ENCODE peak calls at places on chromosomes 5 and 9, in six cellular contexts. H is K562, C is A549, J is GM12878, D is transverse colon, E is tibial nerve. G is an unnamed sample. For H3K4me1, the result is how much of the 10 kb centered on the place peaks cover.

GRCh38 chr9:109194157-109194556 is 27.1 kb upstream of the FRRS1L start:
- DNase-seq in H (no peak), C (no peak), J (no peak), D (no peak), E (no peak), G (no peak)

GRCh38 chr5:111135946-111136345 is 43.8 kb downstream of the WDR36 start:
- DNase-seq in H (no peak), C (no peak), J (no peak), D (no peak), E (no peak), G (no peak)

GRCh38 chr9:92543972-92544371 is 8.2 kb upstream of the ECM2 start:
- DNase-seq in H (no peak), C (no peak), J (no peak), D (no peak), E (no peak), G (no peak)

GRCh38 chr9:7536310-7536939 is 263.2 kb downstream of the DMAC1 start:
- DNase-seq in H (peak), C (peak), J (no peak), D (peak), E (peak), G (no peak)

GRCh38 chr5:1055896-1056610 is 47.5 kb downstream of the NKD2 start:
- DNase-seq in H (no peak), C (no peak), J (no peak), D (no peak), E (no peak), G (no peak)

GRCh38 chr5:141841781-141842180 is 36.4 kb downstream of the PCDH1 start:
- DNase-seq in H (no peak), C (no peak), J (no peak), D (peak), E (no peak), G (no peak)

GRCh38 chr5:893137-893506 is 438 bp downstream of the TRIP13 start:
- DNase-seq in H (peak), C (no peak), J (no peak), D (no peak), E (no peak), G (no peak)

GRCh38 chr9:109975574-109976327 is 195.8 kb downstream of the PALM2AKAP2 start:
- DNase-seq in H (no peak), C (no peak), J (no peak), D (no peak), E (no peak), G (no peak)

GRCh38 chr9:133248722-133249295 is 26.2 kb downstream of the ABO start:
- DNase-seq in H (no peak), C (no peak), J (no peak), D (no peak), E (no peak), G (no peak)

GRCh38 chr9:124137009-124137943 is 120.5 kb upstream of the NEK6 start:
- DNase-seq in H (no peak), C (no peak), J (peak), D (peak), E (no peak), G (no peak)

GRCh38 chr9:37271679-37272078 is 150.8 kb upstream of the GRHPR start:
- DNase-seq in H (no peak), C (no peak), J (no peak), D (no peak), E (no peak), G (no peak)

GRCh38 chr5:115309751-115310370 is 13.4 kb upstream of the CCDC112 start:
- DNase-seq in H (no peak), C (no peak), J (no peak), D (no peak), E (no peak), G (no peak)

GRCh38 chr5:7894860-7895259 is 25.9 kb downstream of the MTRR start:
- DNase-seq in H (no peak), C (no peak), J (no peak), D (no peak), E (no peak), G (no peak)

GRCh38 chr9:2486988-2487387 is 134.6 kb upstream of the VLDLR start:
- DNase-seq in H (no peak), C (no peak), J (no peak), D (no peak), E (no peak), G (no peak)

GRCh38 chr5:998276-998974 is 10.2 kb upstream of the NKD2 start:
- DNase-seq in H (no peak), C (no peak), J (no peak), D (no peak), E (no peak), G (no peak)

GRCh38 chr5:37557734-37558293 is 178.7 kb downstream of the WDR70 start:
- DNase-seq in H (no peak), C (no peak), J (no peak), D (no peak), E (no peak), G (no peak)

GRCh38 chr5:136192526-136193395 is at the start of gene SMIM32:
- DNase-seq in H (no peak), C (no peak), J (no peak), D (peak), E (no peak), G (no peak)

GRCh38 chr5:154370730-154371334 is 75.0 kb upstream of the SAP30L start:
- DNase-seq in H (no peak), C (no peak), J (no peak), D (no peak), E (no peak), G (no peak)

GRCh38 chr5:104540448-104540847 is 977.9 kb upstream of the NUDT12 start:
- DNase-seq in H (no peak), C (no peak), J (no peak), D (peak), E (no peak), G (peak)

GRCh38 chr5:104538835-104539234 is 976.2 kb upstream of the NUDT12 start:
- DNase-seq in H (no peak), C (no peak), J (no peak), D (no peak), E (no peak), G (no peak)

DNA sequence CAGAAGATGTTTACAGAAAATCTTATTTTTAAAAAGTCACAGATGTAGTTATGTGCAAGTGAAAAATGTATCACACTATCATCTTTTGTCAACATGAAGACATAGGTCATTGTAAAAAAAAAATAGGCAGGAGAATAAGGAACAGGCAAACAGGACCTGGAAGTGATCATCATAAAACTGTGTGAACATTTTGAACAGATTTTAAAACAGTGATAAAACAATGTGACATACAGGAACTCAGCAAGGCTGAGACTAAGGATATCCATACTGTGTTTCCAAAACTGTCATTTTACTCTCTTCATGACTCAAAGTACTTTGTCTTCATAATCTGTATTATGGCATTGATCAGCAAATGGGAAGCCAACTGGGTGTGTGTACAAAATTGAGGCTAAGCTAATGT is 978.5 kb upstream of the NUDT12 start:
- DNase-seq in H (no peak), C (no peak), J (no peak), D (no peak), E (no peak), G (no peak)
- TF ChIP-seq EP300 in H (no peak), C (no peak), J (no peak), D (no peak), E (no peak), G (no peak)

GRCh38 chr9:35919212-35920003 is 10.1 kb downstream of the SPAAR start:
- DNase-seq in H (no peak), C (no peak), J (no peak), D (no peak), E (no peak), G (no peak)
- H3K4me1 ChIP-seq in H (half or more), C (under half), J (under half), D (half or more), E (under half), G (under half)

GRCh38 chr5:132489051-132489770 is 1.4 kb downstream of the IRF1 start:
- DNase-seq in H (no peak), C (no peak), J (no peak), D (peak), E (peak), G (peak)
- TF ChIP-seq POLR2A in H (no peak), C (no peak), J (no peak), D (no peak), E (no peak), G (no peak)

DNA sequence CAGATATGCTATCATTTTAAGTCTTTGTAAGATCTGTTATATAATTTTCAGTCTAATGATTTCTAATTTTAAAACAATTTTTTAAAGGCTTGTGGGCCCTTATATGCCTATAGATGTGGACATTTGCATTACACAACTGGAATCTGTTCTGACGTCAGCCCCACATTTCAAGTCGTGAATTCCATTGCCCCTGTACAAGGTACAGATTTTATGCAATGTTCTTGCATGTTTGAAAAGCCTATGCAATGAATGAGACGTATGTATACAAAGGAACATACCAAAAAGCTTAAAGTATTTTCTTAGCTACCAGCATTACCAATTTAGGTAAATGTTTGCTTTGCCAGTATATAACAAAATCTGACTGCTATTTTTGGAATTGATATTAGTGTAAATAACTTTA is 77.2 kb downstream of the ITGA1 start:
- DNase-seq in H (no peak), C (no peak), J (no peak), D (no peak), E (no peak), G (no peak)
- TF ChIP-seq EP300 in H (no peak), C (no peak), J (no peak), D (no peak), E (no peak), G (no peak)

GRCh38 chr5:14234204-14234603 is 91.1 kb downstream of the TRIO start:
- DNase-seq in H (no peak), C (no peak), J (no peak), D (no peak), E (no peak), G (no peak)
- H3K4me1 ChIP-seq in H (under half), C (half or more), J (under half), D (under half), E (under half), G (under half)